ENCODE peak calls at places on chromosomes 2 and 18, in ten cellular contexts. U is Daoy; G is T follicular helper cell; J is DMS153; K is progenitor cell of endocrine pancreas; D is activated CD8-positive, alpha-beta memory T cell treated with anti-CD3 and anti-CD28 coated beads for 1 hour; A is effector CD4-positive, alpha-beta T cell; W is posterior cingulate gyrus; O is cardiac fibroblast; N is LoVo. Z is an unnamed sample.

GRCh38 chr2:83113953-83114352 is 1345.1 kb downstream of the SUCLG1 start:
- DNase-seq in J (no peak), N (no peak), G (no peak), W (no peak), U (no peak), K (no peak), O (no peak), A (no peak), D (no peak), Z (no peak)

GRCh38 chr2:219183151-219183757 is 5.2 kb downstream of the RETREG2 start:
- DNase-seq in N (no peak), A (no peak), W (no peak), D (no peak), K (no peak), U (no peak), O (no peak), G (no peak), J (no peak), Z (peak)

GRCh38 chr2:33443272-33443829 is 33.1 kb upstream of the RASGRP3 start:
- DNase-seq in J (no peak), A (no peak), U (no peak), N (no peak), O (peak), G (no peak), D (no peak), W (no peak), K (no peak), Z (no peak)

GRCh38 chr2:50401772-50402653 is 629.9 kb downstream of the NRXN1 start:
- DNase-seq in W (peak), O (peak), U (no peak), K (peak), A (no peak), J (no peak), G (no peak), D (no peak), N (peak), Z (peak)

GRCh38 chr2:128446866-128447537 is 128.3 kb upstream of the HS6ST1 start:
- DNase-seq in J (no peak), G (no peak), O (no peak), U (no peak), K (no peak), D (no peak), A (no peak), W (no peak), N (no peak), Z (peak)

GRCh38 chr18:37489998-37490397 is 75.6 kb downstream of the CELF4 start:
- DNase-seq in U (no peak), J (no peak), G (no peak), K (no peak), W (no peak), O (no peak), N (no peak), D (no peak), A (no peak), Z (no peak)

GRCh38 chr18:46152436-46152807 is 48.2 kb downstream of the HAUS1 start:
- DNase-seq in N (peak), O (peak), D (no peak), W (no peak), J (peak), K (no peak), U (peak), G (no peak), A (no peak), Z (no peak)

GRCh38 chr2:109185338-109185737 is 56.3 kb downstream of the SH3RF3 start:
- DNase-seq in A (no peak), J (no peak), N (no peak), G (no peak), D (no peak), U (peak), O (peak), K (no peak), W (no peak), Z (no peak)

GRCh38 chr18:62205824-62206223 is 18.8 kb downstream of the RELCH start:
- DNase-seq in N (no peak), O (no peak), K (no peak), U (no peak), D (no peak), G (no peak), A (no peak), W (no peak), J (no peak), Z (no peak)

GRCh38 chr2:65503746-65504145 is 71.3 kb upstream of the SPRED2 start:
- DNase-seq in N (no peak), D (no peak), J (no peak), U (no peak), A (no peak), O (no peak), K (no peak), W (peak), G (no peak), Z (no peak)

GRCh38 chr18:30486856-30487255 is 555.7 kb downstream of the DSC3 start:
- DNase-seq in K (no peak), J (no peak), N (no peak), W (no peak), G (no peak), A (no peak), U (peak), D (no peak), O (peak), Z (no peak)

GRCh38 chr18:27996792-27997191 is 180.1 kb downstream of the CDH2 start:
- DNase-seq in K (no peak), G (no peak), D (no peak), W (no peak), A (no peak), N (no peak), O (peak), U (peak), J (no peak), Z (no peak)

GRCh38 chr2:100173907-100174525 is 31.6 kb upstream of the AFF3 start:
- DNase-seq in J (no peak), W (no peak), O (no peak), N (no peak), U (no peak), G (no peak), K (no peak), A (no peak), D (no peak), Z (no peak)

GRCh38 chr2:173523497-173523896 is 168.8 kb downstream of the CDCA7 start:
- DNase-seq in K (no peak), A (no peak), O (no peak), D (no peak), J (no peak), N (no peak), U (no peak), G (no peak), W (no peak), Z (no peak)

GRCh38 chr2:83370419-83370762 is 1088.7 kb downstream of the SUCLG1 start:
- DNase-seq in U (no peak), N (no peak), D (no peak), W (no peak), J (no peak), O (no peak), G (no peak), K (no peak), A (no peak), Z (no peak)

GRCh38 chr2:215528555-215528954 is 92.7 kb upstream of the FN1 start:
- DNase-seq in K (no peak), G (no peak), N (no peak), U (peak), D (no peak), O (peak), A (no peak), J (no peak), W (no peak), Z (no peak)

GRCh38 chr2:10768063-10768507 is 44.5 kb downstream of the PDIA6 start:
- DNase-seq in U (peak), D (no peak), G (no peak), J (no peak), N (no peak), A (no peak), O (no peak), W (no peak), K (no peak), Z (no peak)

GRCh38 chr2:62181836-62182235 is 14.1 kb upstream of the B3GNT2 start:
- DNase-seq in J (no peak), U (no peak), G (no peak), A (no peak), W (no peak), K (no peak), D (no peak), N (no peak), O (no peak), Z (no peak)

GRCh38 chr2:232342635-232343565 is 35.7 kb upstream of the ALPP start:
- DNase-seq in W (no peak), J (peak), K (no peak), G (no peak), A (no peak), D (no peak), U (no peak), O (no peak), N (no peak), Z (no peak)

GRCh38 chr2:84741182-84741822 is 139.6 kb downstream of the TRABD2A start:
- DNase-seq in U (peak), G (peak), N (no peak), K (no peak), A (peak), W (no peak), D (no peak), J (no peak), O (peak), Z (no peak)

GRCh38 chr2:127631184-127631996 is 14.6 kb upstream of the GPR17 start:
- DNase-seq in O (no peak), K (no peak), A (no peak), D (no peak), W (no peak), U (no peak), N (no peak), J (no peak), G (no peak), Z (no peak)

GRCh38 chr2:51710222-51710621 is 678.3 kb upstream of the NRXN1 start:
- DNase-seq in A (no peak), W (no peak), D (no peak), U (no peak), K (no peak), N (no peak), O (no peak), J (no peak), G (no peak), Z (peak)

GRCh38 chr2:18841248-18842150 is 252.1 kb upstream of the NT5C1B start:
- DNase-seq in N (no peak), G (no peak), D (no peak), J (no peak), K (no peak), A (no peak), W (no peak), U (no peak), O (no peak), Z (peak)

GRCh38 chr2:58973831-58974281 is 732.7 kb upstream of the FANCL start:
- DNase-seq in G (no peak), K (no peak), O (no peak), A (no peak), D (no peak), W (no peak), N (no peak), J (peak), U (peak), Z (no peak)

GRCh38 chr2:136253288-136254004 is 135.5 kb upstream of the CXCR4 start:
- DNase-seq in K (no peak), G (no peak), N (no peak), U (no peak), A (no peak), O (no peak), D (no peak), W (no peak), J (no peak), Z (no peak)

GRCh38 chr2:182144039-182144779 is 158.6 kb downstream of the PPP1R1C start:
- DNase-seq in J (no peak), K (no peak), N (no peak), U (peak), O (no peak), A (no peak), D (no peak), W (no peak), G (no peak), Z (no peak)

GRCh38 chr2:158509928-158510797 is 53.4 kb downstream of the PKP4 start:
- DNase-seq in O (peak), K (no peak), D (no peak), N (no peak), A (no peak), J (no peak), U (no peak), G (no peak), W (no peak), Z (no peak)

GRCh38 chr2:112153179-112153490 is 14.9 kb downstream of the FBLN7 start:
- DNase-seq in N (no peak), U (no peak), J (no peak), O (no peak), D (no peak), K (no peak), G (no peak), W (no peak), A (no peak), Z (no peak)

GRCh38 chr2:85049236-85049635 is 78.3 kb downstream of the KCMF1 start:
- DNase-seq in A (no peak), G (no peak), N (no peak), D (no peak), W (no peak), O (no peak), K (no peak), J (no peak), U (no peak), Z (no peak)

GRCh38 chr2:219624565-219624964 is 2.9 kb upstream of the SLC4A3 start:
- DNase-seq in K (no peak), U (no peak), N (no peak), O (no peak), A (no peak), D (no peak), J (no peak), W (no peak), G (no peak), Z (no peak)

GRCh38 chr2:3398837-3399236 is 19.3 kb downstream of the TRAPPC12 start:
- DNase-seq in K (no peak), D (no peak), O (no peak), J (no peak), N (no peak), A (no peak), W (no peak), G (no peak), U (no peak), Z (no peak)

GRCh38 chr2:80299672-80300071 is 4.9 kb downstream of the LRRTM1 start:
- DNase-seq in O (no peak), W (peak), N (no peak), A (no peak), D (no peak), J (no peak), K (no peak), G (no peak), U (no peak), Z (no peak)

GRCh38 chr2:120231564-120231973 is 8.4 kb upstream of the TMEM185B start:
- DNase-seq in G (no peak), D (no peak), N (no peak), A (no peak), J (no peak), K (no peak), W (no peak), U (no peak), O (no peak), Z (no peak)

Z was measured in colonic mucosa.